ENCODE peak calls at places on chromosomes 5 and 9, in five cellular contexts. U is GM23248, I is HCT116, Q is PC-3, K is MM.1S. E is an unnamed sample.

GRCh38 chr5:174532453-174533126 is 191.8 kb upstream of the MSX2 start:
- DNase-seq in Q (peak), U (peak), K (no peak), I (peak), E (peak)

GRCh38 chr5:172085738-172086137 is 79.3 kb upstream of the FBXW11 start:
- DNase-seq in U (no peak), I (no peak), Q (no peak), K (no peak), E (no peak)

GRCh38 chr5:122815218-122815767 is 30.1 kb upstream of the SNX24 start:
- DNase-seq in I (no peak), Q (no peak), K (no peak), U (no peak), E (no peak)

GRCh38 chr5:62587737-62588136 is 9.1 kb downstream of the LRRC70 start:
- DNase-seq in Q (no peak), I (no peak), U (peak), K (peak), E (no peak)

GRCh38 chr5:119309290-119309818 is 46.5 kb upstream of the TNFAIP8 start:
- DNase-seq in I (no peak), Q (no peak), K (no peak), U (no peak), E (no peak)

GRCh38 chr5:181181650-181182565 is 23.1 kb downstream of the TRIM7 start:
- DNase-seq in U (peak), I (peak), K (peak), Q (peak), E (peak)

GRCh38 chr5:54985301-54986268 is at the start of gene ESM1:
- DNase-seq in K (no peak), Q (peak), I (no peak), U (peak), E (no peak)

GRCh38 chr5:79771387-79771786 is 81.8 kb downstream of the CMYA5 start:
- DNase-seq in Q (no peak), I (no peak), K (no peak), U (peak), E (no peak)

GRCh38 chr9:14350766-14351165 is 36.8 kb upstream of the NFIB start:
- DNase-seq in Q (no peak), U (no peak), K (no peak), I (no peak), E (no peak)

GRCh38 chr5:125560476-125561225 is 814.2 kb upstream of the ZNF608 start:
- DNase-seq in K (no peak), U (peak), I (no peak), Q (peak), E (no peak)

GRCh38 chr5:62653864-62654575 is 75.4 kb downstream of the LRRC70 start:
- DNase-seq in Q (no peak), K (no peak), I (no peak), U (no peak), E (no peak)

GRCh38 chr5:172162348-172162747 is 25.7 kb downstream of the STK10 start:
- DNase-seq in K (no peak), U (peak), Q (peak), I (no peak), E (peak)

GRCh38 chr9:138063785-138064184 is 186.2 kb downstream of the CACNA1B start:
- DNase-seq in Q (no peak), I (no peak), K (no peak), U (no peak), E (no peak)

GRCh38 chr9:138064547-138064946 is 187.0 kb downstream of the CACNA1B start:
- DNase-seq in U (no peak), Q (no peak), I (no peak), K (no peak), E (no peak)

GRCh38 chr9:138067594-138068367 is 190.2 kb downstream of the CACNA1B start:
- DNase-seq in K (no peak), I (no peak), U (no peak), Q (no peak), E (no peak)

GRCh38 chr9:138065287-138065686 is 187.7 kb downstream of the CACNA1B start:
- DNase-seq in Q (no peak), U (no peak), I (no peak), K (no peak), E (no peak)

DNA sequence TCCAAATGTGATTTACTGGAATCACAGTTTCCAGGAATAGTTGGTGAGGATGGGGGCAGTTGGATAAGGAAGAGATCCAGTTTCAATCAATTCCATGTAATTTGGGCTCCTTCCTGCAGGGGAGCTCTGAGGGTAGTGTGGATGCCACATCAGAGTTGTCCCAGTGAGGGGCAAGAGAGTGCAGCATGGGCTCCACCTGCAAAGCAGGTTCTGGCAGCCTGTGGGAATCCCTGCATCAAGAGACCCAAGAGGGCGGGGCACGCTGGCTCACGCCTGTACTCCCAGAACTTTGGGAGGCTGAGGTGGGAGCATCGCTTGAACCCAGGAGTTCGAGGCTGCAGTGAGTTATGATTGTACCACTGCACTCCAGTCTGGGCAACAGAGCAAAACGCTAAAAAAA is 188.5 kb downstream of the CACNA1B start:
- DNase-seq in Q (no peak), I (no peak), K (no peak), U (no peak), E (peak)
- H3K9ac ChIP-seq in Q (no peak), I (no peak), K (no peak), U (no peak), E (no peak)

DNA sequence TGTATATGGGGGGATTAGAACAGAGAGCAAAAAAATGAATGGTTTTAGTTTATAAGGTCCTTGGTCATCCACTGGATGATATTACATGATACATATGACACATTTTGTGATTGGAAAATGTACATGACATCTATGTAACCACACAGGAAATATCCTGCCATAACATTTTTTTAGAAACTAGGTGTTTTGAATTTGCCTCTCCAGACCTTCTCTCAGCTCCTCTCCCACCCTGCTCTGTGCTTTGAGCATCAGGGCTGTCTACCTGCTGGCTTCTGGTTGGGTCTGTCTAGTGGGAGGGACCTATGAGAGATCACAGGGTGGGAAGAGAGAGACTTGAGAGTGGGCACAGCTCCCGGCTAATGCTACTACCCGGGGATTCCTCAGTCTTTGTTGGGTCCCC is 24.4 kb downstream of the AKNA start:
- DNase-seq in I (no peak), Q (no peak), U (no peak), K (no peak), E (no peak)
- H3K4me2 ChIP-seq in I (no peak), Q (peak), U (peak), K (no peak), E (no peak)

DNA sequence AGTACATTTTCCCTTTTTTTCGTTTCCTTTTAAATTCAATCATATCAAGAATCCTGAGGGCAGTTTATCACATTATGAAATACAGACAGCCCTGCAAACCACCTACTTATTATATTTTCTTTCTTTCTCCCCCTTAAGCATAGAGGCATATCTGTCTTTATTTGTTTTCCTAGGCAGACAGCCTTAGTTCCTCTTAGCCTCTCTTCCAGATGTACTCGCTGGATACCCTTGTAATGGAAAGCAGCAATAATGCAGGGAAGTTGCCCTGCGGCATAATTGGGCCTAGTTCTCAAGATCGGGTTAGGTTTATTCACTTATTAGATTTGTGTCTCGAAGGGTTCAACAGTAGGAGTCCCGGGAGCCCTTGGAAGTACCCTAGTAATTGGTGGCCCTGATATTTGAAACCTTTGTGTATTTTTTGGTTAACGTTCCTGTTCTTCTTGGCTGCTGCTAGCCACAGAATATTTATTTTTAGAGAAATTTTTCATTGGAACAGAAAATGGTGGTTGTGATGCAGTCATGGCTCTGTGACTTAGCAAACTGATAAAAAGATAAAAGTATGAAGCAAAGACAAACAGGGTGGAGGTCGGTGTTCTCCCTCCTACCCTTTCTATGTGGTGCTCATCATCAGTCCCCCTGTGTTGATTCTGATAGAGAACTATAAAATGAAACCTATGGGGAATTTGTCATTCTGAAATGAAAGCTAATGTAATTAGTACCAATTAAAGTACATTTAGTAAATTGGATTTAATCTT is 6.4 kb downstream of the TLE4 start:
- DNase-seq in Q (no peak), U (peak), K (no peak), I (no peak), E (no peak)
- TF ChIP-seq EZH2phosphoT487 in Q (no peak), U (no peak), K (no peak), I (no peak), E (no peak)

GRCh38 chr5:24388448-24388847 is 256.3 kb downstream of the CDH10 start:
- DNase-seq in I (no peak), U (no peak), Q (no peak), K (no peak), E (no peak)

GRCh38 chr5:24389968-24390367 is 254.8 kb downstream of the CDH10 start:
- DNase-seq in I (no peak), U (no peak), K (no peak), Q (peak), E (no peak)

GRCh38 chr5:24385617-24386016 is 259.2 kb downstream of the CDH10 start:
- DNase-seq in I (no peak), K (no peak), Q (no peak), U (no peak), E (no peak)

GRCh38 chr5:24381861-24382460 is 262.8 kb downstream of the CDH10 start:
- DNase-seq in I (no peak), U (no peak), K (no peak), Q (no peak), E (peak)

DNA sequence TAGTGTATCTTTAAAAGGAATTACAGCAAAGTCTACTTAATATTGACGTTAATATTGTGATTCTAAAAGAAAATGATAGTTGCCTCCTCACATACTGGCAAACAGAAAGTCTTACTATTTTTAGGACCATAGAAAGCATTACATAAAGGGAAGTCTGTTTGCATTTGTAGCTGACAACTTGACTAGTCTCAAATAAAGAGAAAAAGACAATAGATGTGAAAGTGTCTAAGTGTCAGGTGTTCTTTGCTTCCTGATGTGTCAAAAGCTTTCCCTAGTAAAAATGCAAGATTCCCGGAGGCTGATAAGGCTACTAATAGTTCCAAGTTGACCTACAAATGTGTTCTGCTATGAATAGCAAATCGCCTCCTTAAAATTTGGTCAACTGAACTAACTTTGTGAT is 259.7 kb downstream of the CDH10 start:
- DNase-seq in U (no peak), K (peak), I (no peak), Q (no peak), E (no peak)
- H3K9ac ChIP-seq in U (no peak), K (no peak), I (no peak), Q (no peak), E (no peak)

DNA sequence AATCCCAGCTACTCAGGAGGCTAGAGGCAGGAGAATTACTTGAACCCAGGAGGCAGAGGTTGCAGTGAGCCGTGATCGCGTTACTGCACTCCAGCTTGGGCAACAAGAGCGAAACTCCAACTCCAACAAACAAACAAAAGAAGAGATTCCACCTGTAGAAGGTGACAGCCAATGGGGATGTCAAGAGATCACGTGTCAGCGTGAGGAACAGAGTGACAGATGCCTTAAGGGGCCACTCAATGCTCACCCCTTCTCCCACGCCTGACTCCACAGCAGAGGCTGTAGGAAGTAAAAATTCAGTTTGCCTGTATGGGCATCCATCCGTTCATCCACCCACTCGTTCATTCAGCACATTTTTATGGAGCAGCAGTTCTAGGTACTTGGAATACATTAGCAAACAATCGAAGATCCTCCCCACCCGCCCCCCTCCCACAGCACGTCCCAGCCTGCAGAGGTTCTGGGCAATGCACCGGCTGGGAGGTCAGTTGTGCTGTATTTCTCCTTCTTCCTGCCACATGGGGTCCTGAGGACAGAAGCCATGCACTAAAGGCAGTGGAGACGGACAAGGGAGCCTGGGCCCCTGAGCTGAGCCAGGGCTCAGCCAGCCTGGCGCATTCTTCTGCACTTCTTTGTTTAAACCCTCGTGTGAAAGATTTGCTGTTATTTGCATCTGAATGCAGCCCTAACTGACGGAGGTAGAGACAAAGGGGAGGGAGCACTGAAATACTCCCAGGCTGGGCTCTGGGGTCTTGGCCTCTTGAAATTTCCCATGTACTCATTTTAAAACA is 11.3 kb upstream of the RNF130 start:
- DNase-seq in K (no peak), I (no peak), Q (no peak), U (no peak), E (peak)
- H3K4me2 ChIP-seq in K (no peak), I (no peak), Q (no peak), U (no peak), E (peak)

GRCh38 chr9:5799314-5799713 is 33.6 kb downstream of the ERMP1 start:
- DNase-seq in Q (peak), I (peak), U (peak), K (no peak), E (peak)

GRCh38 chr9:5798581-5798980 is 34.3 kb downstream of the ERMP1 start:
- DNase-seq in U (no peak), K (no peak), I (no peak), Q (no peak), E (no peak)

GRCh38 chr9:5796298-5796697 is 36.6 kb downstream of the ERMP1 start:
- DNase-seq in K (no peak), Q (no peak), I (no peak), U (no peak), E (no peak)

GRCh38 chr9:5801739-5802113 is 31.2 kb downstream of the ERMP1 start:
- DNase-seq in U (no peak), K (no peak), Q (peak), I (no peak), E (no peak)

DNA sequence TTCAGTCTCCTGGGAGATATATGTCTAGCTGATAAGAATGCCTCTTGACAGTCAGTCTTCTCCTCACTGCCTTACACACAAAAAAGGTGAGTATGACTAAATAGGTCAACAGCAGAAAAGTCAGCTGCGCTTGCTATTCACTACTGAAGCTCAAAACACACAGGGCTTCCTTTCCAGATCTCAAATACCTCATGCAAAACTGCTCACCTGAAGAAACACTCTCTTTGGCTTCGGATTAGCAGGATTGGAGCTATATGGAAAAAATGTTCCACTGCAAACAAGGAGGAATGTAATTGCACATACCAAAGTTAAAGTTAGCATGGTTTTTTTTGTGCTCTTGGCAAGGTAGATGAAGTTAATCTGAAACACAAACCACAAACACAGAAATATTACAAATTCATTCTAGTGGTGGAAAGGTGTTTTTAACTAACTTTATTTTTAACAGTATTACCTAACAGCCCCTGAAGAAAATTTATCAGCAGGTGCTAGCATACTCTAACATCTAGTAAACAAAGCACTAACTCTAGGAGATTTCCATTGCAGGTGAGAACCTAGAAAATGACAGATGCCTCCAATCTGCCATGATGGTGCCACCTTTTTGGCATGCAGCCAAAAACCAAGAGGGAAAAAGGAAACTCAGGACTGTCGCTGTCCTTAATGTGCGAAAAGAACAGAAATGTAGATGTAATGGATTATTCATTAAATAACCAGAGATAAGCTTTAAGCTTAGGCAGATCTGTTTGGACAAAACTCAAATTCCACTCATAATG is 31.8 kb downstream of the ERMP1 start:
- DNase-seq in K (peak), I (no peak), U (no peak), Q (no peak), E (no peak)
- TF ChIP-seq EZH2phosphoT487 in K (no peak), I (no peak), U (no peak), Q (no peak), E (no peak)

DNA sequence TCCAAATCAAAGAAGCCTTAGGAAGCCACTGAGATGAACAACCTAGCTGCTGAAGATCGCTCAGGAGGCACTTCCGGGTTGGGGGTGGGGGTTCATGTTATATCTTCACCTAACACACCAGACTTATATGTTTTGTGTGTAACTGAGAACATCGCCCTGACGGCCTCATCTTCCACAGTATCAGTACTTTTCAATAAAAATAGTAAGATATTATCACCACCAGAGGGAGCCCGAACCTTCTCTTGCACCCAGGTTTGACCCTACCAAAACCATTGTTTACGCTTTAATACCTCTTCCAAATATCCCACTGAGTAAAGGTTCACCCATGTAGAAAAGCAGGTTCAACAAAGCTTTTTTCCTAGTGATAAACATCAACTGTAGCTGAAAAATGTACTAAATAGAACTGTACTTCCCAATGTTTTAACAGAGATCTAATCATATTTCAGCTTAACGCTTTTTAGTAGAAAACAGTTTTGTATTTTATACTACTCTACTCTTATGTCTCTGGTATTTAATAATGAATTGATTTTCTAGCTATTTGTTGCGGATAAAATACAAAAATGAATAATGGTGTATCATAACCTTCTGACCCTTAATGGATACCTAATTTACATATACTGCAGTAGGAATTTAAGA is 244.0 kb downstream of the EPB41L4A start:
- DNase-seq in U (peak), I (peak), Q (peak), K (peak), E (peak)
- H3K9ac ChIP-seq in U (no peak), I (no peak), Q (no peak), K (no peak), E (no peak)

E was measured in neural progenitor cell.